ENCODE peak calls at places on chromosomes 2 and 18, in ten cellular contexts. G is Panc1, W is K562, K is transverse colon, J is sigmoid colon, X is SK-N-SH, L is GM23338, C is HCT116, Q is GM12878, E is stomach. R is an unnamed sample.

GRCh38 chr2:240906911-240907590 is 915 bp downstream of the CROCC2 start:
- DNase-seq in X (no peak), G (no peak), E (no peak), Q (no peak), W (no peak), L (no peak), K (no peak), C (no peak), J (no peak), R (no peak)

GRCh38 chr2:156466739-156467405 is 30.7 kb downstream of the GPD2 start:
- DNase-seq in Q (no peak), J (no peak), W (no peak), L (no peak), C (no peak), E (peak), X (no peak), K (peak), G (no peak), R (no peak)

GRCh38 chr2:209532321-209532720 is 108.5 kb downstream of the MAP2 start:
- DNase-seq in C (no peak), W (no peak), G (no peak), K (no peak), Q (no peak), E (no peak), X (no peak), J (no peak), L (no peak), R (no peak)

GRCh38 chr2:118249970-118250369 is 161.7 kb downstream of the INSIG2 start:
- DNase-seq in J (no peak), C (no peak), L (no peak), K (no peak), E (no peak), X (no peak), Q (no peak), W (no peak), G (no peak), R (no peak)

GRCh38 chr18:55321268-55322175 is 266.5 kb downstream of the TCF4 start:
- DNase-seq in W (no peak), C (no peak), E (peak), X (peak), Q (peak), K (peak), L (peak), J (peak), G (no peak), R (no peak)

GRCh38 chr2:96952976-96953610 is 33.3 kb downstream of the FAM178B start:
- DNase-seq in W (no peak), L (no peak), X (no peak), Q (no peak), K (peak), G (no peak), E (peak), J (peak), C (no peak), R (no peak)

GRCh38 chr18:9417081-9417841 is 58.1 kb upstream of the RALBP1 start:
- DNase-seq in L (peak), E (peak), Q (no peak), G (no peak), X (no peak), J (peak), K (no peak), W (no peak), C (no peak), R (no peak)

GRCh38 chr18:6859676-6860422 is 130.3 kb downstream of the ARHGAP28 start:
- DNase-seq in C (no peak), W (no peak), E (no peak), K (no peak), G (no peak), L (no peak), Q (no peak), J (no peak), X (no peak), R (no peak)

GRCh38 chr2:151945186-151945585 is 117.0 kb upstream of the ARL5A start:
- DNase-seq in X (no peak), G (no peak), L (no peak), K (no peak), C (no peak), Q (no peak), E (no peak), J (no peak), W (no peak), R (no peak)

GRCh38 chr2:241258505-241259160 is 56.8 kb downstream of the HDLBP start:
- DNase-seq in G (no peak), C (no peak), E (no peak), L (no peak), J (no peak), Q (no peak), W (no peak), X (no peak), K (no peak), R (no peak)

GRCh38 chr2:118850171-118850900 is 2.9 kb upstream of the EN1 start:
- DNase-seq in L (peak), Q (no peak), C (no peak), G (no peak), X (no peak), K (no peak), E (no peak), W (no peak), J (no peak), R (no peak)

GRCh38 chr2:72032481-72033041 is 115.1 kb downstream of the CYP26B1 start:
- DNase-seq in G (no peak), C (no peak), X (peak), K (no peak), E (no peak), J (no peak), L (no peak), Q (no peak), W (no peak), R (no peak)

GRCh38 chr2:32355976-32356734 is 668 bp upstream of the BIRC6 start:
- DNase-seq in W (no peak), G (peak), L (no peak), C (no peak), E (no peak), J (no peak), K (no peak), X (no peak), Q (no peak), R (no peak)

GRCh38 chr2:20485612-20485926 is 38.7 kb downstream of the RHOB start:
- DNase-seq in G (no peak), C (no peak), J (peak), Q (no peak), W (no peak), E (no peak), X (no peak), K (no peak), L (no peak), R (no peak)

GRCh38 chr2:187855689-187856088 is 301.5 kb upstream of the TFPI start:
- DNase-seq in X (no peak), Q (no peak), J (no peak), W (no peak), G (no peak), E (no peak), C (no peak), K (no peak), L (no peak), R (no peak)

GRCh38 chr2:6083131-6083530 is 390.9 kb downstream of the SOX11 start:
- DNase-seq in K (no peak), G (no peak), W (no peak), J (no peak), L (no peak), C (no peak), X (no peak), E (no peak), Q (no peak), R (no peak)

GRCh38 chr18:51897884-51898283 is 442.1 kb upstream of the DCC start:
- DNase-seq in Q (no peak), J (no peak), W (no peak), G (no peak), C (no peak), K (peak), X (no peak), E (no peak), L (no peak), R (no peak)

GRCh38 chr2:176395273-176395854 is 126.1 kb downstream of the MTX2 start:
- DNase-seq in G (peak), K (no peak), J (no peak), W (no peak), L (no peak), E (no peak), Q (no peak), C (no peak), X (no peak), R (no peak)

GRCh38 chr2:29042581-29043075 is 31.7 kb downstream of the PCARE start:
- DNase-seq in L (no peak), X (peak), G (no peak), E (no peak), Q (no peak), K (no peak), W (no peak), J (no peak), C (no peak), R (no peak)

GRCh38 chr2:181575024-181575649 is 81.8 kb downstream of the CERKL start:
- DNase-seq in G (no peak), L (no peak), K (no peak), C (no peak), X (no peak), W (no peak), E (no peak), Q (no peak), J (no peak), R (no peak)

GRCh38 chr2:29261003-29261402 is 145.8 kb downstream of the CLIP4 start:
- DNase-seq in L (no peak), W (no peak), E (no peak), Q (no peak), J (peak), X (no peak), G (no peak), C (no peak), K (no peak), R (no peak)

GRCh38 chr2:196380098-196380497 is 208.7 kb upstream of the STK17B start:
- DNase-seq in C (no peak), W (no peak), L (no peak), K (no peak), X (no peak), Q (no peak), J (no peak), E (no peak), G (no peak), R (no peak)

GRCh38 chr2:186879312-186879711 is 30.3 kb upstream of the ZSWIM2 start:
- DNase-seq in X (no peak), Q (no peak), K (no peak), E (no peak), C (no peak), W (no peak), L (no peak), G (no peak), J (no peak), R (no peak)

GRCh38 chr18:58646334-58646862 is 17.5 kb upstream of the ALPK2 start:
- DNase-seq in W (no peak), C (no peak), L (no peak), E (no peak), G (no peak), J (no peak), X (no peak), K (no peak), Q (no peak), R (no peak)

GRCh38 chr18:49206717-49207116 is 253.7 kb downstream of the DYM start:
- DNase-seq in W (no peak), L (no peak), G (no peak), Q (no peak), E (no peak), K (no peak), C (no peak), J (no peak), X (peak), R (no peak)

GRCh38 chr2:150023044-150023443 is 435.5 kb upstream of the MMADHC start:
- DNase-seq in X (no peak), Q (no peak), J (no peak), K (no peak), G (no peak), E (no peak), C (no peak), W (no peak), L (no peak), R (no peak)

GRCh38 chr18:35024965-35025364 is 16.2 kb upstream of the MAPRE2 start:
- DNase-seq in K (peak), C (no peak), G (no peak), J (peak), E (peak), W (no peak), L (no peak), Q (no peak), X (no peak), R (no peak)

GRCh38 chr18:70072678-70073077 is 125.0 kb upstream of the CD226 start:
- DNase-seq in L (no peak), C (no peak), W (no peak), G (no peak), E (no peak), K (no peak), Q (no peak), X (no peak), J (no peak), R (no peak)

GRCh38 chr2:234880551-234881211 is 71.1 kb upstream of the SH3BP4 start:
- DNase-seq in W (no peak), G (peak), Q (no peak), J (no peak), L (no peak), E (peak), X (no peak), C (peak), K (no peak), R (no peak)

GRCh38 chr18:42446195-42446594 is 491.2 kb downstream of the PIK3C3 start:
- DNase-seq in W (no peak), X (no peak), G (peak), E (no peak), J (no peak), K (no peak), C (no peak), Q (no peak), L (no peak), R (no peak)

GRCh38 chr2:15169326-15170038 is 391.7 kb downstream of the NBAS start:
- DNase-seq in E (no peak), L (no peak), Q (no peak), X (peak), C (peak), W (no peak), G (peak), K (no peak), J (no peak), R (no peak)

GRCh38 chr2:210224660-210225460 is at the start of gene ACADL:
- DNase-seq in Q (no peak), X (peak), W (peak), E (peak), L (peak), C (no peak), J (no peak), G (no peak), K (peak), R (peak)

GRCh38 chr18:65749881-65750280 is 931 bp upstream of the CDH7 start:
- DNase-seq in J (no peak), X (no peak), C (no peak), E (no peak), K (no peak), L (peak), Q (no peak), G (no peak), W (no peak), R (no peak)

GRCh38 chr2:219299372-219299760 is 9.8 kb downstream of the PTPRN start:
- DNase-seq in E (no peak), L (no peak), Q (no peak), X (no peak), K (no peak), C (no peak), W (no peak), G (no peak), J (peak), R (no peak)

GRCh38 chr18:2326999-2327398 is 244.3 kb downstream of the METTL4 start:
- DNase-seq in W (no peak), K (no peak), G (no peak), J (no peak), Q (no peak), X (no peak), L (no peak), E (no peak), C (no peak), R (no peak)

GRCh38 chr2:127485051-127485693 is 41.1 kb downstream of the IWS1 start:
- DNase-seq in Q (no peak), E (no peak), J (no peak), K (no peak), L (no peak), X (no peak), G (no peak), W (no peak), C (no peak), R (no peak)

GRCh38 chr2:127479219-127479825 is 47.0 kb downstream of the IWS1 start:
- DNase-seq in W (no peak), L (peak), X (peak), Q (peak), C (peak), K (no peak), G (peak), J (no peak), E (no peak), R (peak)

GRCh38 chr2:127475788-127476187 is 50.5 kb downstream of the IWS1 start:
- DNase-seq in E (no peak), G (no peak), K (no peak), X (no peak), C (no peak), W (no peak), J (no peak), L (no peak), Q (no peak), R (no peak)

GRCh38 chr2:127482031-127482430 is 44.3 kb downstream of the IWS1 start:
- DNase-seq in L (no peak), Q (no peak), C (no peak), G (no peak), W (no peak), E (no peak), X (no peak), J (no peak), K (no peak), R (no peak)

GRCh38 chr2:127479866-127480743 is 46.2 kb downstream of the IWS1 start:
- DNase-seq in G (no peak), J (no peak), Q (no peak), E (no peak), K (no peak), C (no peak), L (peak), X (no peak), W (no peak), R (no peak)
- TF ChIP-seq POLR2AphosphoS5 in G (no peak), J (no peak), Q (no peak), E (no peak), K (no peak), C (no peak), L (peak), X (no peak), W (no peak), R (no peak)

DNA sequence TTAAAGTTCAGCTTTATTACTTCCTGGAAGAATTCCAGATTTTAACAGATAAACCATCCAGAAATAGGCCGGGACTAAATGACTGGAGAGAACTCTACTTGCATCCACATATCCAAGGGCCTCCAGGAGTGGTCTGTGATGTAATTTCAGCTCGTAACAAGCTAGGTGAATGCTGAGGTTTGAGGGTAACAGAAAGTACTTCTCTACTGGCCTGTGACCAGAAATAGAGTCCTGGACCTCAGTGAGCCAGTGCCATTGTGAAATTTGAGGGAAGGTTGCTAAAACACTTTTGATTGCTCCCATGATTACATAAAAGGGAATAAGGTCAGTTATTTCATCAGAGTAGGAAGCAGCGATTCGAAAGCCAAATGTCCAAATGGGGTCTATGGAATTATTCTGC is 158.1 kb downstream of the DOCK10 start:
- DNase-seq in W (no peak), C (no peak), G (no peak), K (no peak), J (no peak), L (no peak), X (peak), E (no peak), Q (no peak), R (no peak)
- TF ChIP-seq POLR2AphosphoS5 in W (no peak), C (no peak), G (no peak), K (no peak), J (no peak), L (no peak), X (no peak), E (no peak), Q (no peak), R (no peak)

GRCh38 chr2:47304654-47305053 is 98.3 kb upstream of the MSH2 start:
- DNase-seq in W (no peak), C (no peak), L (no peak), K (no peak), Q (no peak), E (no peak), X (no peak), J (no peak), G (no peak), R (no peak)
- TF ChIP-seq POLR2AphosphoS5 in W (no peak), C (no peak), L (no peak), K (no peak), Q (no peak), E (no peak), X (no peak), J (no peak), G (no peak), R (no peak)

GRCh38 chr18:73881396-73881795 is 266.2 kb downstream of the FBXO15 start:
- DNase-seq in J (no peak), W (no peak), X (no peak), Q (no peak), L (no peak), G (no peak), K (no peak), C (no peak), E (no peak), R (no peak)
- TF ChIP-seq POLR2AphosphoS5 in J (no peak), W (no peak), X (no peak), Q (no peak), L (no peak), G (no peak), K (no peak), C (no peak), E (no peak), R (no peak)

DNA sequence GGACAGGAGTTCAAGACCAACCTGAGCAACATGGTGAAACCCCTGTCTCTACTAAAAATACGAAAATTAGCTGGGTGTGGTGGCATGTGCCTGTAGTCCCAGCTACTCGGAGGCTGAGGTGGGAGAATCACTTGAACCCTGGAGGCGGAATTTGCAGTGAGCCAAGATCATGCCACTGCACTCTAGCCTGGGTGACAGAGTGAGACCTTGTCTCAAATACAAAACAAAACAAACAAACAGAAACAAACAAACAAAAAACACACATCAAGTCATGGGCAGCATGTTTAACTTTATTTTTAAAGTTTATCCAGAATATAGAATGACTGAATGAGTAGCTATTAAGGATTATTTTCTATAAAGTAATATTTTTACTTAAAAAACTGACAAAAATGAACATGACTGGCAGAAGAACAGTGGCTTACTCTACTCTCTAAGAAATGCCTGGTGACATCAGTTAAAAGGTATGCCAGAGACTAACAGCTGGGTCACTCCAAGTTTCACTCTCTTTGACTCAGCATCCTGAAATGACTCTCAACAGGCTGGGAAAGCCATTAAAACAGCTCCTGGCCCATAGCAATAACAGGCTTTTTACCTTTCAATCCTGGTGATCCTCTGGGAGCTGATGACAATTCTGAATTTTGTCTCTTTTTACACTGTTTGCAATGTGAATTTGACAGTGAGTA is 281.6 kb upstream of the STON1 start:
- DNase-seq in C (peak), X (no peak), G (peak), L (peak), J (no peak), W (no peak), E (no peak), Q (peak), K (no peak), R (no peak)
- TF ChIP-seq POLR2AphosphoS5 in C (no peak), X (no peak), G (no peak), L (no peak), J (no peak), W (no peak), E (peak), Q (no peak), K (no peak), R (no peak)

DNA sequence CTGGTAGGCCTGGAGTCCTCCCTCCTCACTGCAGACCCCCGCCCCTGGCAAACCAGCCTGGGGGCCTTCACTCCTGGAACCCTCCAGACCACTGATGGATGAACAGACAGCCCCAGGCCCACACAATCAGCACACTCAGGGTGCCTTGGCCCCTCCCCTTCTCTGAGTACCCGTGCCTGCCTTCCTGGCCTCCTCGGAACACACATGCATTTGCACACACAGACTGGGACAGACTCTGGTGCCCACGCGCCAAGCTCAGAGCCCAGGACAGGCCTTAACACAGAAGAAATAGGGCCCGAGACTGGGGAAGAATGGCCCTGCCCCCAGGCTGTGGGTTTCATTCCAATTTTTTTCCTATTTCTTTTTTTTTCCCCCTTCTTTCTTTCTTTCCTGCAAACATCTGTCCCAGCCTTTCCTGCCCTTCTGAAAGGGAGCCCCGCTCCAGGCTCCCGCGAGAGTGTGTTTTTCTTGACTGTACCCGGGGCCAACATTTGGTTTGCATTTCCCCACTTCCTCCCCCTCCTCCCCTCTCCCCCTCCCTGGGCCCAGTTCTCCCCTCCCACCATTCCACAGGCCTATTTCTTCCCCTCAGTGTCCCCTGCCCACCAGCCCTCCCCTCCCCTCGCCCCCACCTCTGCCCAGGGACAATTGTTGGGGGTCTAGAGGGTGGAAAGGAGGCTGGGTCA is 613 bp upstream of the TNS1 start:
- DNase-seq in J (peak), K (peak), W (no peak), X (peak), C (no peak), L (no peak), Q (no peak), G (no peak), E (no peak), R (no peak)
- TF ChIP-seq POLR2AphosphoS5 in J (no peak), K (no peak), W (no peak), X (no peak), C (no peak), L (no peak), Q (no peak), G (no peak), E (no peak), R (no peak)

R was measured in GM12891.